ENCODE peak calls at places on chromosomes 7 and 10, in ten cellular contexts. One of them, this sample, is unnamed.

GRCh38 chr7:22597845-22598244 is 97.9 kb upstream of the STEAP1B start:
- DNase-seq in DMS53: no peak
- DNase-seq in WERI-Rb-1: no peak
- DNase-seq in IMR-90: peak
- DNase-seq in activated naive CD8-positive, alpha-beta T cell treated with anti-CD3 and anti-CD28 coated beads, Interleukin-2, amount 50 U/mL, for 24 hours: no peak
- DNase-seq in GM12865: no peak
- DNase-seq in effector CD4-positive, alpha-beta T cell: no peak
- DNase-seq in BJ: no peak
- DNase-seq in EH: peak
- DNase-seq in activated CD8-positive, alpha-beta memory T cell treated with anti-CD3 and anti-CD28 coated beads, Interleukin-2, amount 50 U/mL, for 48 hours: no peak
- DNase-seq in this sample: no peak

GRCh38 chr7:155870334-155871180 is 58.3 kb upstream of the SHH start:
- DNase-seq in DMS53: no peak
- DNase-seq in WERI-Rb-1: no peak
- DNase-seq in IMR-90: no peak
- DNase-seq in activated naive CD8-positive, alpha-beta T cell treated with anti-CD3 and anti-CD28 coated beads, Interleukin-2, amount 50 U/mL, for 24 hours: no peak
- DNase-seq in GM12865: no peak
- DNase-seq in effector CD4-positive, alpha-beta T cell: no peak
- DNase-seq in BJ: no peak
- DNase-seq in EH: no peak
- DNase-seq in activated CD8-positive, alpha-beta memory T cell treated with anti-CD3 and anti-CD28 coated beads, Interleukin-2, amount 50 U/mL, for 48 hours: peak
- DNase-seq in this sample: no peak

GRCh38 chr10:73791871-73792400 is 6.5 kb downstream of the ZSWIM8 start:
- DNase-seq in DMS53: no peak
- DNase-seq in WERI-Rb-1: no peak
- DNase-seq in IMR-90: no peak
- DNase-seq in activated naive CD8-positive, alpha-beta T cell treated with anti-CD3 and anti-CD28 coated beads, Interleukin-2, amount 50 U/mL, for 24 hours: no peak
- DNase-seq in GM12865: no peak
- DNase-seq in effector CD4-positive, alpha-beta T cell: no peak
- DNase-seq in BJ: no peak
- DNase-seq in EH: no peak
- DNase-seq in activated CD8-positive, alpha-beta memory T cell treated with anti-CD3 and anti-CD28 coated beads, Interleukin-2, amount 50 U/mL, for 48 hours: no peak
- DNase-seq in this sample: no peak

GRCh38 chr7:84182301-84182700 is 12.3 kb downstream of the SEMA3A start:
- DNase-seq in DMS53: peak
- DNase-seq in WERI-Rb-1: no peak
- DNase-seq in IMR-90: peak
- DNase-seq in activated naive CD8-positive, alpha-beta T cell treated with anti-CD3 and anti-CD28 coated beads, Interleukin-2, amount 50 U/mL, for 24 hours: no peak
- DNase-seq in GM12865: no peak
- DNase-seq in effector CD4-positive, alpha-beta T cell: no peak
- DNase-seq in BJ: no peak
- DNase-seq in EH: no peak
- DNase-seq in activated CD8-positive, alpha-beta memory T cell treated with anti-CD3 and anti-CD28 coated beads, Interleukin-2, amount 50 U/mL, for 48 hours: no peak
- DNase-seq in this sample: no peak

GRCh38 chr7:121610243-121610642 is 214.1 kb upstream of the FAM3C start:
- DNase-seq in DMS53: no peak
- DNase-seq in WERI-Rb-1: no peak
- DNase-seq in IMR-90: no peak
- DNase-seq in activated naive CD8-positive, alpha-beta T cell treated with anti-CD3 and anti-CD28 coated beads, Interleukin-2, amount 50 U/mL, for 24 hours: no peak
- DNase-seq in GM12865: no peak
- DNase-seq in effector CD4-positive, alpha-beta T cell: no peak
- DNase-seq in BJ: no peak
- DNase-seq in EH: no peak
- DNase-seq in activated CD8-positive, alpha-beta memory T cell treated with anti-CD3 and anti-CD28 coated beads, Interleukin-2, amount 50 U/mL, for 48 hours: no peak
- DNase-seq in this sample: no peak

GRCh38 chr10:80154978-80155695 is 22.6 kb downstream of the PLAC9 start:
- DNase-seq in DMS53: no peak
- DNase-seq in WERI-Rb-1: no peak
- DNase-seq in IMR-90: peak
- DNase-seq in activated naive CD8-positive, alpha-beta T cell treated with anti-CD3 and anti-CD28 coated beads, Interleukin-2, amount 50 U/mL, for 24 hours: no peak
- DNase-seq in GM12865: no peak
- DNase-seq in effector CD4-positive, alpha-beta T cell: no peak
- DNase-seq in BJ: peak
- DNase-seq in EH: peak
- DNase-seq in activated CD8-positive, alpha-beta memory T cell treated with anti-CD3 and anti-CD28 coated beads, Interleukin-2, amount 50 U/mL, for 48 hours: no peak
- DNase-seq in this sample: no peak

GRCh38 chr10:12393831-12394230 is 44.5 kb downstream of the CAMK1D start:
- DNase-seq in DMS53: no peak
- DNase-seq in WERI-Rb-1: no peak
- DNase-seq in IMR-90: no peak
- DNase-seq in activated naive CD8-positive, alpha-beta T cell treated with anti-CD3 and anti-CD28 coated beads, Interleukin-2, amount 50 U/mL, for 24 hours: no peak
- DNase-seq in GM12865: no peak
- DNase-seq in effector CD4-positive, alpha-beta T cell: no peak
- DNase-seq in BJ: no peak
- DNase-seq in EH: no peak
- DNase-seq in activated CD8-positive, alpha-beta memory T cell treated with anti-CD3 and anti-CD28 coated beads, Interleukin-2, amount 50 U/mL, for 48 hours: peak
- DNase-seq in this sample: no peak

GRCh38 chr10:12938271-12938670 is 63.2 kb downstream of the CCDC3 start:
- DNase-seq in DMS53: no peak
- DNase-seq in WERI-Rb-1: no peak
- DNase-seq in IMR-90: no peak
- DNase-seq in activated naive CD8-positive, alpha-beta T cell treated with anti-CD3 and anti-CD28 coated beads, Interleukin-2, amount 50 U/mL, for 24 hours: no peak
- DNase-seq in GM12865: no peak
- DNase-seq in effector CD4-positive, alpha-beta T cell: no peak
- DNase-seq in BJ: no peak
- DNase-seq in EH: no peak
- DNase-seq in activated CD8-positive, alpha-beta memory T cell treated with anti-CD3 and anti-CD28 coated beads, Interleukin-2, amount 50 U/mL, for 48 hours: no peak
- DNase-seq in this sample: no peak

GRCh38 chr7:44378744-44379143 is 53.4 kb upstream of the CAMK2B start:
- DNase-seq in DMS53: no peak
- DNase-seq in WERI-Rb-1: no peak
- DNase-seq in IMR-90: peak
- DNase-seq in activated naive CD8-positive, alpha-beta T cell treated with anti-CD3 and anti-CD28 coated beads, Interleukin-2, amount 50 U/mL, for 24 hours: no peak
- DNase-seq in GM12865: no peak
- DNase-seq in effector CD4-positive, alpha-beta T cell: no peak
- DNase-seq in BJ: peak
- DNase-seq in EH: peak
- DNase-seq in activated CD8-positive, alpha-beta memory T cell treated with anti-CD3 and anti-CD28 coated beads, Interleukin-2, amount 50 U/mL, for 48 hours: no peak
- DNase-seq in this sample: no peak

GRCh38 chr10:43482319-43483078 is 45.6 kb downstream of the ZNF487 start:
- DNase-seq in DMS53: no peak
- DNase-seq in WERI-Rb-1: no peak
- DNase-seq in IMR-90: no peak
- DNase-seq in activated naive CD8-positive, alpha-beta T cell treated with anti-CD3 and anti-CD28 coated beads, Interleukin-2, amount 50 U/mL, for 24 hours: no peak
- DNase-seq in GM12865: no peak
- DNase-seq in effector CD4-positive, alpha-beta T cell: no peak
- DNase-seq in BJ: no peak
- DNase-seq in EH: no peak
- DNase-seq in activated CD8-positive, alpha-beta memory T cell treated with anti-CD3 and anti-CD28 coated beads, Interleukin-2, amount 50 U/mL, for 48 hours: no peak
- DNase-seq in this sample: no peak

GRCh38 chr10:133378251-133379096 is 588 bp upstream of the PAOX start:
- DNase-seq in DMS53: peak
- DNase-seq in WERI-Rb-1: peak
- DNase-seq in IMR-90: peak
- DNase-seq in activated naive CD8-positive, alpha-beta T cell treated with anti-CD3 and anti-CD28 coated beads, Interleukin-2, amount 50 U/mL, for 24 hours: peak
- DNase-seq in GM12865: peak
- DNase-seq in effector CD4-positive, alpha-beta T cell: peak
- DNase-seq in BJ: no peak
- DNase-seq in EH: peak
- DNase-seq in activated CD8-positive, alpha-beta memory T cell treated with anti-CD3 and anti-CD28 coated beads, Interleukin-2, amount 50 U/mL, for 48 hours: peak
- DNase-seq in this sample: peak

GRCh38 chr7:139111147-139111546 is 1.6 kb upstream of the ZC3HAV1 start:
- DNase-seq in DMS53: no peak
- DNase-seq in WERI-Rb-1: no peak
- DNase-seq in IMR-90: no peak
- DNase-seq in activated naive CD8-positive, alpha-beta T cell treated with anti-CD3 and anti-CD28 coated beads, Interleukin-2, amount 50 U/mL, for 24 hours: no peak
- DNase-seq in GM12865: no peak
- DNase-seq in effector CD4-positive, alpha-beta T cell: no peak
- DNase-seq in BJ: no peak
- DNase-seq in EH: no peak
- DNase-seq in activated CD8-positive, alpha-beta memory T cell treated with anti-CD3 and anti-CD28 coated beads, Interleukin-2, amount 50 U/mL, for 48 hours: no peak
- DNase-seq in this sample: no peak

GRCh38 chr10:132144086-132144485 is 42.7 kb upstream of the DPYSL4 start:
- DNase-seq in DMS53: no peak
- DNase-seq in WERI-Rb-1: no peak
- DNase-seq in IMR-90: no peak
- DNase-seq in activated naive CD8-positive, alpha-beta T cell treated with anti-CD3 and anti-CD28 coated beads, Interleukin-2, amount 50 U/mL, for 24 hours: no peak
- DNase-seq in GM12865: no peak
- DNase-seq in effector CD4-positive, alpha-beta T cell: no peak
- DNase-seq in BJ: no peak
- DNase-seq in EH: no peak
- DNase-seq in activated CD8-positive, alpha-beta memory T cell treated with anti-CD3 and anti-CD28 coated beads, Interleukin-2, amount 50 U/mL, for 48 hours: no peak
- DNase-seq in this sample: no peak

This sample was measured in RPMI8226.